ENCODE peak calls at places on chromosomes 2 and 18, in four cellular contexts. J is left lung, A is Calu3, L is vagina. T is an unnamed sample.

GRCh38 chr2:241126201-241126611 is 23.1 kb downstream of the PASK start:
- DNase-seq in J (no peak), A (no peak), L (no peak), T (no peak)

GRCh38 chr2:137005173-137005572 is 239.8 kb downstream of the THSD7B start:
- DNase-seq in J (no peak), A (no peak), L (no peak), T (no peak)

GRCh38 chr18:14978962-14979535 is 231.1 kb downstream of the ANKRD30B start:
- DNase-seq in J (no peak), A (peak; percentile 66), L (no peak), T (no peak)

GRCh38 chr2:233053928-233054774 is 6.0 kb upstream of the INPP5D start:
- DNase-seq in J (peak; percentile 94), A (peak; percentile 83), L (no peak), T (no peak)

GRCh38 chr2:37797081-37797480 is 125.6 kb upstream of the CDC42EP3 start:
- DNase-seq in J (no peak), A (no peak), L (no peak), T (no peak)

GRCh38 chr2:220277445-220277960 is 650.1 kb downstream of the SLC4A3 start:
- DNase-seq in J (peak; percentile 39), A (peak; percentile 52), L (no peak), T (no peak)

GRCh38 chr18:76491436-76491800 is 3.6 kb downstream of the ZNF516 start:
- DNase-seq in J (peak; percentile 94), A (peak; percentile 81), L (no peak), T (peak; percentile 70)

GRCh38 chr2:138775725-138776124 is 4.5 kb downstream of the NXPH2 start:
- DNase-seq in J (no peak), A (no peak), L (no peak), T (no peak)

GRCh38 chr2:8436585-8436984 is 245.3 kb upstream of the ID2 start:
- DNase-seq in J (no peak), A (no peak), L (peak; percentile 62), T (no peak)

GRCh38 chr2:3628241-3628679 is 29.7 kb upstream of the ALLC start:
- DNase-seq in J (peak; percentile 70), A (no peak), L (peak; percentile 75), T (no peak)

GRCh38 chr2:40032650-40033319 is 253.7 kb upstream of the THUMPD2 start:
- DNase-seq in J (no peak), A (no peak), L (no peak), T (no peak)

GRCh38 chr2:55992465-55992864 is 68.9 kb upstream of the EFEMP1 start:
- DNase-seq in J (no peak), A (no peak), L (no peak), T (no peak)

GRCh38 chr2:10873790-10874437 is 37.8 kb upstream of the KCNF1 start:
- DNase-seq in J (no peak), A (no peak), L (no peak), T (no peak)

GRCh38 chr18:12372406-12372805 is 4.6 kb downstream of the AFG3L2 start:
- DNase-seq in J (no peak), A (no peak), L (no peak), T (no peak)

GRCh38 chr2:231613655-231614558 is 21.2 kb downstream of the TEX44 start:
- DNase-seq in J (peak; percentile 93), A (peak; percentile 90), L (peak; percentile 90), T (no peak)
- TF ChIP-seq CTCF in J (peak; percentile 17), A (peak; percentile 43), L (no peak), T (no peak)

GRCh38 chr18:48665654-48666053 is 126.8 kb downstream of the CTIF start:
- DNase-seq in J (no peak), A (no peak), L (no peak), T (no peak)

GRCh38 chr18:48668466-48669179 is 129.8 kb downstream of the CTIF start:
- DNase-seq in J (no peak), A (no peak), L (no peak), T (no peak)

GRCh38 chr18:48669180-48669675 is 130.4 kb downstream of the CTIF start:
- DNase-seq in J (no peak), A (no peak), L (no peak), T (no peak)

GRCh38 chr18:48666613-48667012 is 127.8 kb downstream of the CTIF start:
- DNase-seq in J (no peak), A (no peak), L (no peak), T (no peak)

DNA sequence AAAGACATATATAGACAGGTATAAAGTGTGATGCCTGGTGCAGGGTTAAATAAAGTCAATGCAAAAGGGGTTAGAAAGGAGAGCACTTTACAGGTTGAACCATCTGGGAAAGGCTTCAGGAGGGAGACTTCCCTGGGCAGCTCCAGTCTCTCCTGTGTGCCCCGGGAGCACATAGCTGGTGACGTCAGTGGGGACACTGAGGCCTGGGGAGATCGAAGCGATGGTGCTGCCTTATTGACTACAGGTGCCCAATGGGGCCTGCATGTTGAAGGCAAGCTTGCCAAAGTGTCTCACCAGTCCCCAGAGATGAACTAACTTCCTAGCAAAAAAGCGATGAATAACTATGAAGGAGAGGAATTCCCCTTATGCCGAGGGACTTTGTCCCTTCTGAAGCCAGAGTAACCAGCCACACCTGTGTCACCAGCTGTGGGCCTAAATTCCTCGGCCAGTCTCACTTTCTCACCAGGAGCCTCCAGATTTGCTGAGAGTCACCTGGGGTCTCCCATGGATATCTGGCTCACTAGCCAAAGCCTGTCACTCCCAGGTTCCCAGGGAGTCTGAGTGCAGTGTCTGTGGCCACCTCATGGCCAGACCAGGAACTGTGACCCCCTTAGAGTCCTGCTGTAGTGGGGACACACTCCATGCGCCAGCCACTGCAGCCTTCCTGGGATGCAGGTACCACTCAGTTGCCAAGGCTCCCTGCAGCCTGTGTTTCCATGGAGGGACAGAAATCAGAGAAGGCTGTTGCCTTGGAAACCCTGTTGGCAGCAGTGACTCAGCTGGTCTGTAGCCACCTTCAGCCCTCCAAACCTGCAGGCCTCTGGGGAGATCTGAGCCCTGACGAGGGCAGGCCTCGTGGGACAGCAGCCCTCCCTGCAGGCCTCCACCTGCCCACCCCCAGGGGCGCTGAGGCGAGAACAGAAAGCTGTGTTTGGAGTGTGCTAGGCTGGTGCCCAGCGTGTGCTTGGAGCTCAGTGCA is 128.7 kb downstream of the CTIF start:
- DNase-seq in J (no peak), A (peak; percentile 33), L (no peak), T (no peak)
- TF ChIP-seq CTCF in J (no peak), A (peak; percentile 66), L (no peak), T (no peak)

DNA sequence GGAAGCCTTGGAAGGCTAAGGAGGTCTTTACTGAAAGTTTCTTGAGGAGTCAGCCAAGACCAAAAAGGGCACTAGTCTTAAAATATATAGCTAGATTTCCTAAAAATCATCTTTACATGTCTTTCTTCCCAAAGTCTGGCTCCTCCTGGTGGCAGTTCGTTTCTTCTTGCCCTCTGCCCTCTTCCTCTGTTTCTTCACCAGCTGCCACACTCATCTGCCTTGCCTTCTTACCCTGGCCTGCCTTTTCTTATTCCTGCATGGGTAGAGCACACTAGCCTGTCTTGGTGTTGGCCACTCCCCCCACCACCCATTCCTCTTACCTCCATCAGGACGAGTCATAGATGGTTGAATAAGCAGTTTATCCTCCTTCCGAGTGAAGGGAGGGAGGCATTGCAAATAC is 129.8 kb downstream of the RAPGEF4 start:
- DNase-seq in J (no peak), A (peak; percentile 17), L (no peak), T (no peak)
- TF ChIP-seq CTCF in J (no peak), A (no peak), L (no peak), T (no peak)

GRCh38 chr2:201678442-201678841 is 20.0 kb downstream of the MPP4 start:
- DNase-seq in J (no peak), A (no peak), L (no peak), T (no peak)

GRCh38 chr2:201674794-201675193 is 23.6 kb downstream of the MPP4 start:
- DNase-seq in J (no peak), A (no peak), L (no peak), T (no peak)

GRCh38 chr2:201675454-201675853 is 23.0 kb downstream of the MPP4 start:
- DNase-seq in J (no peak), A (no peak), L (no peak), T (no peak)

GRCh38 chr2:201680743-201681142 is 17.7 kb downstream of the MPP4 start:
- DNase-seq in J (no peak), A (peak; percentile 12), L (no peak), T (no peak)
- TF ChIP-seq CTCF in J (no peak), A (peak; percentile 43), L (no peak), T (peak; percentile 38)

GRCh38 chr2:159758686-159759085 is 39.3 kb downstream of the CD302 start:
- DNase-seq in J (no peak), A (no peak), L (no peak), T (no peak)
- TF ChIP-seq CTCF in J (no peak), A (no peak), L (no peak), T (no peak)

GRCh38 chr2:237604960-237605359 is 14.4 kb upstream of the RAB17 start:
- DNase-seq in J (no peak), A (peak; percentile 16), L (no peak), T (no peak)
- TF ChIP-seq CTCF in J (no peak), A (peak; percentile 19), L (no peak), T (no peak)

DNA sequence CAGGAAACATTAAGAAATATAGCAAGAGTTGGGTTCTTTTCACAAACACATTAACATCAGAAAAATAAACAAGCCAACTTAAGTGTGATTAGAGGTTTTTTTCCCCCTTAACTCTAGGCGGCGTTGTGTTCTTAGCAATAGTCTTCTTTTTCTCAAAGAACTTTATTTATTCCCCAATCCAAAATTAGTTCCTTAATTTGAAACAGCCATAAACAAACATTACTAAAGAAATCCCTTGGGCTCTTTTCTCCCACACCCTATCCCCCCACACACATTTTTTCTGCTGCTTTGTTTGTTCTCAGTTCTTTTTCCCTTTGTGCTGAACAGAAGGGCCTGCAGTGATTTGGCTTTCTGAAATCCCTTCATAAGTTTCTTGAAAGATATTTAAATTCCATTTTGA is 13.2 kb upstream of the MYO1B start:
- DNase-seq in J (no peak), A (no peak), L (no peak), T (no peak)
- TF ChIP-seq CTCF in J (peak; percentile 40), A (peak; percentile 41), L (no peak), T (no peak)

T was measured in CD14-positive monocyte.